ENCODE peak calls at places on chromosomes 11 and 22, in seven cellular contexts. O is OCI-LY7, M is lower lobe of right lung, S is mucosa of descending colon, T is tibial artery, D is cardiac muscle cell, J is fibroblast of lung. Z is an unnamed sample.
A peak's percentile ranks its signal among the peaks of the same experiment; 100 is the strongest.

GRCh38 chr22:43441751-43442150 is 29.9 kb downstream of the MPPED1 start:
- DNase-seq in M (no peak), T (no peak), D (no peak), S (no peak), J (no peak), O (no peak), Z (peak; percentile 37)

GRCh38 chr11:45405916-45406670 is 120.0 kb upstream of the SYT13 start:
- DNase-seq in J (peak; percentile 42), T (no peak), S (no peak), M (no peak), O (peak; percentile 4), D (no peak), Z (peak; percentile 37)

GRCh38 chr22:45497268-45497667 is 5.4 kb upstream of the FBLN1 start:
- DNase-seq in T (no peak), J (peak; percentile 61), O (no peak), M (no peak), S (no peak), D (no peak), Z (no peak)

GRCh38 chr11:38538866-38539651 is 1941.0 kb upstream of the RAG2 start:
- DNase-seq in S (no peak), J (no peak), M (no peak), T (no peak), O (no peak), D (no peak), Z (no peak)

GRCh38 chr11:70333206-70333605 is 62.7 kb downstream of the PPFIA1 start:
- DNase-seq in O (no peak), D (peak; percentile 42), M (no peak), J (peak; percentile 92), S (no peak), T (no peak), Z (no peak)

GRCh38 chr11:18324381-18324780 is 2.0 kb downstream of the GTF2H1 start:
- DNase-seq in M (no peak), D (no peak), T (no peak), O (peak; percentile 19), J (no peak), S (no peak), Z (no peak)

GRCh38 chr11:132858203-132858602 is 674.1 kb downstream of the OPCML start:
- DNase-seq in J (peak; percentile 36), D (peak; percentile 49), O (no peak), T (no peak), S (no peak), M (no peak), Z (no peak)

GRCh38 chr11:28289444-28289843 is 181.3 kb downstream of the METTL15 start:
- DNase-seq in D (no peak), J (no peak), O (no peak), T (no peak), S (no peak), M (no peak), Z (no peak)

GRCh38 chr22:19990609-19991394 is 25.8 kb downstream of the ARVCF start:
- DNase-seq in S (peak; percentile 16), T (peak; percentile 66), J (no peak), O (no peak), D (no peak), M (no peak), Z (no peak)

GRCh38 chr11:13054278-13054677 is 45.2 kb downstream of the RASSF10 start:
- DNase-seq in S (no peak), J (no peak), O (no peak), D (no peak), T (no peak), M (no peak), Z (no peak)

GRCh38 chr11:126595560-126595959 is 240.1 kb downstream of the ST3GAL4 start:
- DNase-seq in O (no peak), M (no peak), D (no peak), T (no peak), J (no peak), S (no peak), Z (no peak)

GRCh38 chr11:34243620-34244493 is 114.0 kb downstream of the ABTB2 start:
- DNase-seq in M (no peak), J (peak; percentile 27), O (no peak), D (peak; percentile 67), S (peak; percentile 71), T (no peak), Z (no peak)

GRCh38 chr11:2898366-2899079 is 12.9 kb upstream of the CDKN1C start:
- DNase-seq in M (peak; percentile 87), S (peak; percentile 59), T (peak; percentile 84), D (no peak), J (peak; percentile 90), O (no peak), Z (peak; percentile 86)

GRCh38 chr22:29208879-29209623 is 3.4 kb downstream of the EMID1 start:
- DNase-seq in M (no peak), D (no peak), T (peak; percentile 68), J (no peak), S (no peak), O (peak; percentile 30), Z (no peak)

GRCh38 chr11:6755303-6755952 is 16.3 kb downstream of the OR2AG2 start:
- DNase-seq in J (peak; percentile 44), S (no peak), O (peak; percentile 47), D (peak; percentile 63), M (no peak), T (no peak), Z (no peak)

GRCh38 chr11:77508031-77508430 is 34.1 kb upstream of the PAK1 start:
- DNase-seq in M (no peak), O (no peak), T (no peak), J (no peak), D (no peak), S (no peak), Z (no peak)

GRCh38 chr22:25368271-25368670 is 148.8 kb downstream of the CRYBB2 start:
- DNase-seq in O (no peak), T (no peak), D (no peak), M (no peak), S (peak; percentile 80), J (peak; percentile 73), Z (no peak)

GRCh38 chr11:35539781-35540281 is 14.4 kb upstream of the PAMR1 start:
- DNase-seq in S (peak; percentile 26), J (peak; percentile 90), D (no peak), M (no peak), O (no peak), T (peak; percentile 72), Z (no peak)

GRCh38 chr22:30459206-30460052 is 12.4 kb downstream of the SEC14L3 start:
- DNase-seq in D (peak; percentile 72), J (peak; percentile 14), S (no peak), O (peak; percentile 20), M (no peak), T (no peak), Z (no peak)

GRCh38 chr11:75968021-75968685 is 153.1 kb downstream of the UVRAG start:
- DNase-seq in S (no peak), D (no peak), M (no peak), T (no peak), J (peak; percentile 74), O (no peak), Z (no peak)

GRCh38 chr11:22703561-22703960 is 37.1 kb downstream of the GAS2 start:
- DNase-seq in S (no peak), M (no peak), O (no peak), T (no peak), J (no peak), D (peak; percentile 7), Z (no peak)

GRCh38 chr11:10646956-10647355 is 46.6 kb downstream of the IRAG1 start:
- DNase-seq in J (no peak), O (no peak), D (no peak), M (no peak), S (no peak), T (peak; percentile 57), Z (peak; percentile 52)

DNA sequence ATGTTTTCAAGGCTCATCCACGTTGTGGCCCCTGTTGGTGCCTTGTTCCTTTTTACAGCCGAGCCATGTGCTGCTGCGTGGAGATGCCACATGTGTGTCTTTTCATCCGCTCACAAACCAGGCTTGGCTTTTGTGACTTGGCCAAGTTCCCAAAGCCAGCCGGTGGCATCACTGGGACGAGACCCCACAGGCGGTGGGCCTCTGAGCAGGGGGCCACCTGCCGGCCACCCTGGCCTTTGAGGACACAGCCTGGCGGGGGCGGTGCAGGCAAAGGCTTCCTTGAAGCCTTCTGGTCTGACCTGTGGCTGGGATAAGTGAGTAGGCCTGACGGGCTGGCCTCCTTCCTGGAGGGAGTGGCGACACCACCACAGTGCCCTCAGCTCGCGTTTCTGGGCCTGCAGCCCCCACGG is 10.6 kb downstream of the GRK2 start:
- DNase-seq in J (peak; percentile 53), S (peak; percentile 76), M (peak; percentile 73), D (peak; percentile 23), T (peak; percentile 70), O (peak; percentile 62), Z (peak; percentile 81)
- H3K4me1 ChIP-seq in J (peaks cover 27% of the 10 kb centered on the region), S (peaks cover 62% of the 10 kb centered on the region), M (peaks cover 99% of the 10 kb centered on the region), D (peaks cover 20% of the 10 kb centered on the region), T (peaks cover 72% of the 10 kb centered on the region), O (peaks cover 75% of the 10 kb centered on the region), Z (peaks cover 80% of the 10 kb centered on the region)

GRCh38 chr11:91091564-91091963 is 868.7 kb upstream of the CHORDC1 start:
- DNase-seq in J (no peak), D (no peak), S (no peak), T (no peak), O (no peak), M (no peak), Z (no peak)
- H3K4me1 ChIP-seq in J (no peaks in the 10 kb centered on the region), D (peaks cover 9% of the 10 kb centered on the region), S (no peaks in the 10 kb centered on the region), T (peaks cover under 1% of the 10 kb centered on the region), O (no peaks in the 10 kb centered on the region), M (no peaks in the 10 kb centered on the region), Z (no peaks in the 10 kb centered on the region)

GRCh38 chr22:50526849-50527801 is 1.7 kb upstream of the SCO2 start:
- DNase-seq in J (peak; percentile 35), D (peak; percentile 54), S (peak; percentile 73), T (peak; percentile 81), O (peak; percentile 60), M (peak; percentile 85), Z (peak; percentile 86)
- H3K4me1 ChIP-seq in J (peaks cover 21% of the 10 kb centered on the region), D (peaks cover 10% of the 10 kb centered on the region), S (peaks cover 49% of the 10 kb centered on the region), T (peaks cover 52% of the 10 kb centered on the region), O (peaks cover 39% of the 10 kb centered on the region), M (peaks cover 45% of the 10 kb centered on the region), Z (peaks cover 37% of the 10 kb centered on the region)

DNA sequence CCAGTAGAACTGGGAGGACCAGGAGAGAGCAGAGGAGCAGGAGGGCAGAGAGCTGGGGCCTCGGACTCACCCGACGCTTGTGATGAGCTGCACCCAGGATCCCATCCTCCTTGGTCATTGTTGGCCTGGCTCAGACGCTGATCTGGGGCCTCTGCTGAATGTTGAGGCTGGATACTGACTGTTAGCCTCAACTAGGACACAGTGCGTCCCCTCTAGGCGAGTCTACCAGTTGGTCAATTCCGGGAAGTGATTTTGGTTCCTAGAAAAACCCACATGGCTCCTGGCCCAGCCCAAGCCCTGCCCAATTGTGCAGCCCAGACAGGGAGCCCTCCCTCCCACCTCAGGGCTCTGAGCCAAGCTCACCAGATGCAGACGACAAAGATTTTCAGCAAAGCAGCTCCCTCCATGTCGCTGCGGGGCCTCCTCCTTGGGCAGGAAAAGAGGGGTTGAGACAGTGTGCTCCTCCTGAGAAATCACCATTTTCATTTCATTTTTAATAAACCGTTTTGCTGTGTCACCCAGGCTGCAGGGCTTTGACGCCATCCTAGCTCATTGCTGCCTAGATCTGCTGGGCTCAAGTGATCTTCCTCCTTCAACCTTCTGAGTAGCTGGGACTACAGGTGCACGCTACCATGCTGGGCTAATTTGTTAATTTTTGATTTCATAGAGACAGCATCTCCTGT is at the start of gene APOL4:
- DNase-seq in T (peak; percentile 78), J (peak; percentile 52), O (no peak), D (no peak), S (peak; percentile 64), M (peak; percentile 82), Z (peak; percentile 81)
- H3K4me1 ChIP-seq in T (peaks cover 2% of the 10 kb centered on the region), J (peaks cover 4% of the 10 kb centered on the region), O (peaks cover 15% of the 10 kb centered on the region), D (peaks cover 16% of the 10 kb centered on the region), S (peaks cover 5% of the 10 kb centered on the region), M (peaks cover 35% of the 10 kb centered on the region), Z (peaks cover 27% of the 10 kb centered on the region)

Z was measured in upper lobe of right lung.